ENCODE peak calls at places on chromosome 12, in nine cellular contexts. O is MCF 10A, M is OCI-LY7, T is nephron progenitor cell, Q is MM.1S, J is H9, H is RWPE1, C is GM23338, S is D721Med. N is an unnamed sample.

GRCh38 chr12:42744539-42745156 is 155.1 kb upstream of the PRICKLE1 start:
- DNase-seq in H (no peak), O (peak; percentile 69), S (no peak), T (no peak), M (no peak), J (no peak), C (no peak), Q (no peak), N (no peak)

GRCh38 chr12:32690927-32691326 is 11.8 kb downstream of the DNM1L start:
- DNase-seq in Q (no peak), C (no peak), S (no peak), T (no peak), M (no peak), O (no peak), H (no peak), J (no peak), N (no peak)

GRCh38 chr12:42588981-42589464 is 523 bp downstream of the PRICKLE1 start:
- DNase-seq in M (peak; percentile 11), J (peak; percentile 76), T (peak; percentile 65), O (peak; percentile 50), C (peak; percentile 83), Q (no peak), H (peak; percentile 43), S (no peak), N (no peak)

GRCh38 chr12:122726056-122726558 is 4.5 kb downstream of the HCAR1 start:
- DNase-seq in Q (no peak), M (no peak), O (peak; percentile 69), S (no peak), T (no peak), C (peak; percentile 42), J (peak; percentile 45), H (peak; percentile 79), N (no peak)

GRCh38 chr12:5138256-5138655 is 94.6 kb downstream of the KCNA5 start:
- DNase-seq in Q (no peak), J (no peak), C (no peak), S (no peak), M (no peak), T (no peak), H (no peak), O (no peak), N (no peak)

GRCh38 chr12:6554168-6554989 is 1.5 kb downstream of the IFFO1 start:
- DNase-seq in S (no peak), C (peak; percentile 97), J (peak; percentile 96), T (peak; percentile 88), O (peak; percentile 66), M (peak; percentile 91), Q (peak; percentile 75), H (peak; percentile 63), N (no peak)

GRCh38 chr12:57614178-57614947 is 3.1 kb downstream of the ARHGEF25 start:
- DNase-seq in O (peak; percentile 44), J (peak; percentile 88), H (no peak), M (peak; percentile 70), T (peak; percentile 29), Q (peak; percentile 30), C (peak; percentile 89), S (no peak), N (no peak)

GRCh38 chr12:118102070-118102469 is 1.7 kb downstream of the VSIG10 start:
- DNase-seq in M (no peak), S (no peak), Q (no peak), O (peak; percentile 79), J (peak; percentile 47), C (no peak), T (no peak), H (peak; percentile 89), N (no peak)

GRCh38 chr12:103441437-103442186 is 54.2 kb downstream of the C12orf42 start:
- DNase-seq in O (no peak), H (no peak), T (no peak), J (no peak), Q (peak; percentile 86), S (no peak), M (peak; percentile 92), C (no peak), N (no peak)

GRCh38 chr12:96302706-96303310 is 97.4 kb downstream of the CDK17 start:
- DNase-seq in H (no peak), J (no peak), C (no peak), S (no peak), O (no peak), M (no peak), Q (no peak), T (no peak), N (no peak)

GRCh38 chr12:96305665-96306064 is 94.6 kb downstream of the CDK17 start:
- DNase-seq in T (no peak), O (no peak), M (no peak), H (no peak), J (no peak), S (no peak), C (no peak), Q (no peak), N (no peak)

GRCh38 chr12:96300064-96300463 is 100.2 kb downstream of the CDK17 start:
- DNase-seq in T (no peak), O (no peak), S (no peak), M (no peak), J (no peak), H (no peak), C (no peak), Q (no peak), N (no peak)

GRCh38 chr12:96301732-96302131 is 98.5 kb downstream of the CDK17 start:
- DNase-seq in J (no peak), H (no peak), C (no peak), S (no peak), Q (no peak), T (no peak), O (no peak), M (no peak), N (no peak)

GRCh38 chr12:96303656-96304055 is 96.6 kb downstream of the CDK17 start:
- DNase-seq in O (no peak), T (no peak), C (no peak), Q (no peak), J (no peak), M (no peak), H (no peak), S (no peak), N (no peak)
- TF ChIP-seq CTCF in O (no peak), T (no peak), C (peak; percentile 6), Q (no peak), J (no peak), M (no peak), H (no peak), S (no peak), N (no peak)

GRCh38 chr12:56041579-56042429 is at the start of gene RPS26:
- DNase-seq in Q (peak; percentile 100), C (peak; percentile 100), O (peak; percentile 99), J (peak; percentile 100), T (peak; percentile 87), M (peak; percentile 100), S (peak; percentile 64), H (peak; percentile 94), N (peak; percentile 98)
- TF ChIP-seq CTCF in Q (peak; percentile 48), C (peak; percentile 75), O (peak; percentile 33), J (peak; percentile 61), T (peak; percentile 38), M (peak; percentile 77), S (peak; percentile 46), H (peak; percentile 87), N (peak; percentile 79)

GRCh38 chr12:108559748-108560147 is 1.2 kb downstream of the SART3 start:
- DNase-seq in C (no peak), H (no peak), O (no peak), T (no peak), S (no peak), J (no peak), Q (no peak), M (peak; percentile 30), N (no peak)
- TF ChIP-seq CTCF in C (no peak), H (no peak), O (no peak), T (no peak), S (no peak), J (no peak), Q (no peak), M (peak; percentile 34), N (peak; percentile 27)

GRCh38 chr12:612886-613285 is 50.4 kb downstream of the NINJ2 start:
- DNase-seq in Q (no peak), S (no peak), O (no peak), H (no peak), C (no peak), T (no peak), M (no peak), J (no peak), N (no peak)

GRCh38 chr12:615620-616019 is 47.6 kb downstream of the NINJ2 start:
- DNase-seq in C (no peak), T (no peak), M (no peak), O (no peak), H (no peak), Q (no peak), J (no peak), S (no peak), N (no peak)

GRCh38 chr12:614727-615060 is 48.6 kb downstream of the NINJ2 start:
- DNase-seq in H (no peak), Q (no peak), J (no peak), O (no peak), M (no peak), S (no peak), C (no peak), T (no peak), N (no peak)

GRCh38 chr12:612293-612692 is 51.0 kb downstream of the NINJ2 start:
- DNase-seq in T (no peak), H (no peak), J (no peak), Q (no peak), M (no peak), O (no peak), S (no peak), C (peak; percentile 24), N (no peak)

GRCh38 chr12:613996-614726 is 49.1 kb downstream of the NINJ2 start:
- DNase-seq in T (no peak), J (peak; percentile 59), H (no peak), Q (no peak), S (no peak), C (peak; percentile 49), M (peak; percentile 70), O (peak; percentile 14), N (no peak)
- TF ChIP-seq CTCF in T (peak; percentile 9), J (peak; percentile 65), H (no peak), Q (peak; percentile 27), S (peak; percentile 37), C (peak; percentile 73), M (peak; percentile 82), O (no peak), N (peak; percentile 75)

DNA sequence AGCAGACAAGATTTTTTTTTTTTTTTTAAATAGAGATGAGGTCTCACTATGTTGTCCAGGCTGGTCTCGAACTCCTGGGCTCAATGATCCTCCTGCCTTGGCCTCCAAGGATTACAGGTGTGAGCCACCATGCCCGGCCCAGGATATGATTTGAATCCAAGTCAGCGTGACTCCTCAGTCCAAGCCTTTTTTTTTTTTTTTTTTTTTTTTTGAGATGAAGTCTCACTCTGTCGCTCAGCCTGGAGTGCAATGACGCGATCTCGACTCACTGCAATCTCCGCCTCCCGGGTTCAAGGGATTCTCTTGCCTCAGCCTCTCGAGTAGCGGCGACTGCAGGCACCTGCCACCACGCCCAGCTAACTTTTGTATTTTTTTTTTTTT is 6.9 kb downstream of the CABP1 start:
- DNase-seq in S (no peak), C (no peak), O (no peak), H (no peak), Q (no peak), T (no peak), J (no peak), M (no peak), N (no peak)
- TF ChIP-seq CTCF in S (no peak), C (no peak), O (no peak), H (no peak), Q (no peak), T (no peak), J (no peak), M (no peak), N (no peak)

DNA sequence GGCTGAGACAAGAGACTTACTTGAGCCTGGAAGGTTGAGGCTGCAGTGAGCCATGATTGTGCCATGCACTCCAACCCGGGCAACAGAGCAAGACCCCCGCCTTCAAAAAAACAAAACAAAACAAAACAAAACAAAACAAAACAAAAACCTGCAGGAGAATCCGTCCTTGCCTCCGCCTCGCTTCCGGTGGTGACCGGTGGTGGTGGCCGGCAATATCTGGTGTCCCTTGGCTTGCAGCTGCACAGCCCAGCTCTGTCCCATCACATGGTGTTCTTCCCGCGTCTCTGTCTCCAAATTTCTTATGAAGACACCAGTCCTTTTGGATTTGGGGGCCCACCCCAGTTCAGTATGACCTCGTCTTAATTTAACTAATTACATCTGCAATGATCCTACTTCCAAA is 10.0 kb downstream of the SMIM41 start:
- DNase-seq in J (no peak), Q (no peak), C (no peak), M (no peak), H (no peak), S (no peak), T (no peak), O (no peak), N (no peak)
- TF ChIP-seq CTCF in J (no peak), Q (no peak), C (no peak), M (no peak), H (no peak), S (no peak), T (no peak), O (no peak), N (no peak)